ENCODE peak calls at places on chromosomes 13 and 19, in ten cellular contexts. E is heart right ventricle; Z is sciatic nerve; I is AG20443; A is posterior cingulate gyrus; W is stimulated activated CD8-positive, alpha-beta memory T cell treated with anti-CD3 and anti-CD28 coated beads, Interleukin-12 subunit alpha, Interleukin-12 subunit beta, amount 100 ng/mL, for 4 hours; X is H9; D is cardiac fibroblast; T is CD8-positive, alpha-beta T cell; F is SIG-M5. J is an unnamed sample.

GRCh38 chr13:104694397-104694796 is 1628.2 kb upstream of the SLC10A2 start:
- DNase-seq in E (no peak), Z (no peak), I (no peak), A (no peak), W (no peak), X (no peak), D (no peak), T (no peak), F (no peak), J (no peak)

GRCh38 chr19:41702208-41702651 is 6.2 kb upstream of the CEACAM5 start:
- DNase-seq in E (no peak), Z (no peak), I (no peak), A (no peak), W (no peak), X (no peak), D (no peak), T (no peak), F (no peak), J (no peak)

GRCh38 chr19:35090160-35090794 is 25.3 kb upstream of the FXYD3 start:
- DNase-seq in E (no peak), Z (no peak), I (peak; percentile 84), A (peak; percentile 60), W (peak; percentile 4), X (peak; percentile 68), D (peak; percentile 78), T (peak; percentile 31), F (no peak), J (peak; percentile 55)

GRCh38 chr19:39514840-39515550 is at the start of gene SELENOV:
- DNase-seq in E (no peak), Z (no peak), I (peak; percentile 37), A (no peak), W (no peak), X (peak; percentile 83), D (peak; percentile 5), T (no peak), F (no peak), J (no peak)

GRCh38 chr19:1482361-1483066 is 3.5 kb upstream of the C19orf25 start:
- DNase-seq in E (no peak), Z (peak; percentile 59), I (no peak), A (no peak), W (no peak), X (no peak), D (no peak), T (no peak), F (no peak), J (no peak)

GRCh38 chr19:401836-402535 is 7.0 kb downstream of the C2CD4C start:
- DNase-seq in E (peak; percentile 6), Z (peak; percentile 52), I (no peak), A (peak; percentile 6), W (no peak), X (peak; percentile 26), D (no peak), T (no peak), F (no peak), J (no peak)

GRCh38 chr13:101127741-101128353 is 288.5 kb downstream of the NALCN start:
- DNase-seq in E (no peak), Z (no peak), I (peak; percentile 68), A (peak; percentile 21), W (no peak), X (no peak), D (peak; percentile 63), T (no peak), F (no peak), J (no peak)

GRCh38 chr19:35643255-35644205 is 2.0 kb downstream of the ETV2 start:
- DNase-seq in E (peak; percentile 82), Z (peak; percentile 85), I (peak; percentile 89), A (peak; percentile 60), W (peak; percentile 70), X (peak; percentile 94), D (peak; percentile 88), T (peak; percentile 82), F (no peak), J (peak; percentile 81)

GRCh38 chr13:113466321-113466836 is 13.1 kb upstream of the ADPRHL1 start:
- DNase-seq in E (no peak), Z (no peak), I (no peak), A (no peak), W (no peak), X (no peak), D (no peak), T (no peak), F (no peak), J (no peak)

GRCh38 chr19:45280471-45280961 is 29.4 kb downstream of the MARK4 start:
- DNase-seq in E (no peak), Z (no peak), I (no peak), A (no peak), W (no peak), X (no peak), D (no peak), T (no peak), F (no peak), J (no peak)

GRCh38 chr13:30819136-30819875 is 84.0 kb downstream of the ALOX5AP start:
- DNase-seq in E (no peak), Z (no peak), I (no peak), A (no peak), W (no peak), X (no peak), D (no peak), T (no peak), F (no peak), J (no peak)

GRCh38 chr19:56594783-56595547 is at the start of gene ZNF71:
- DNase-seq in E (peak; percentile 93), Z (peak; percentile 93), I (peak; percentile 100), A (peak; percentile 88), W (peak; percentile 80), X (peak; percentile 93), D (peak; percentile 91), T (peak; percentile 87), F (no peak), J (peak; percentile 80)

GRCh38 chr19:12801466-12802266 is at the start of the genes PRDX2 and THSD8:
- DNase-seq in E (peak; percentile 86), Z (peak; percentile 87), I (peak; percentile 88), A (peak; percentile 87), W (peak; percentile 41), X (peak; percentile 77), D (peak; percentile 85), T (peak; percentile 58), F (no peak), J (peak; percentile 63)

J was measured in naive B cell.